ENCODE peak calls at places on chromosomes 6 and 20, in ten cellular contexts. D is ACHN; O is T-cell; F is AG08395; W is stimulated activated naive B cell treated with anti-CD40 and anti-IgM and Interleukin-4, amounts not matched to agents 10 μg/mL and 1 μg/mL and 100 μg/mL, for 72 hours; V is suprapubic skin; K is right atrium auricular region; T is NCI-H1105; C is AG04450; L is LoVo. S is an unnamed sample.
A peak's percentile ranks its signal among the peaks of the same experiment; 100 is the strongest.

GRCh38 chr6:113281014-113281810 is 575.9 kb upstream of the MARCKS start:
- DNase-seq in D (no peak), O (no peak), F (no peak), W (no peak), V (no peak), K (no peak), T (no peak), C (no peak), L (no peak), S (no peak)

GRCh38 chr20:16528078-16528477 is 45.2 kb downstream of the KIF16B start:
- DNase-seq in D (peak; percentile 57), O (no peak), F (peak; percentile 53), W (no peak), V (no peak), K (no peak), T (peak; percentile 92), C (peak; percentile 84), L (peak; percentile 91), S (peak; percentile 94)

GRCh38 chr6:30820196-30820595 is 64.1 kb upstream of the DDR1 start:
- DNase-seq in D (peak; percentile 42), O (no peak), F (peak; percentile 79), W (no peak), V (no peak), K (peak; percentile 86), T (no peak), C (no peak), L (peak; percentile 92), S (peak; percentile 82)

GRCh38 chr6:28486988-28487742 is 28.4 kb downstream of the GPX6 start:
- DNase-seq in D (no peak), O (no peak), F (no peak), W (no peak), V (no peak), K (no peak), T (no peak), C (no peak), L (no peak), S (no peak)

GRCh38 chr20:5504061-5504739 is 187.4 kb upstream of the PROKR2 start:
- DNase-seq in D (peak; percentile 39), O (peak; percentile 5), F (peak; percentile 67), W (no peak), V (peak; percentile 87), K (peak; percentile 74), T (no peak), C (no peak), L (no peak), S (peak; percentile 74)

GRCh38 chr6:107458687-107459282 is 579 bp downstream of the PDSS2 start:
- DNase-seq in D (peak; percentile 29), O (peak; percentile 9), F (peak; percentile 30), W (no peak), V (no peak), K (no peak), T (peak; percentile 44), C (no peak), L (peak; percentile 37), S (peak; percentile 19)

GRCh38 chr6:32413427-32414047 is 6.6 kb upstream of the BTNL2 start:
- DNase-seq in D (peak; percentile 62), O (peak; percentile 85), F (peak; percentile 79), W (peak; percentile 72), V (peak; percentile 91), K (peak; percentile 79), T (peak; percentile 57), C (peak; percentile 57), L (peak; percentile 75), S (peak; percentile 78)

GRCh38 chr20:539848-540247 is 3.7 kb downstream of the CSNK2A1 start:
- DNase-seq in D (peak; percentile 40), O (no peak), F (peak; percentile 43), W (no peak), V (no peak), K (no peak), T (no peak), C (no peak), L (no peak), S (peak; percentile 63)

GRCh38 chr20:12068146-12068545 is 150.5 kb downstream of the BTBD3 start:
- DNase-seq in D (no peak), O (no peak), F (peak; percentile 10), W (no peak), V (no peak), K (no peak), T (no peak), C (no peak), L (no peak), S (no peak)